ENCODE peak calls at places on chromosomes 2 and 18, in four cellular contexts. J is ovary, E is mammary epithelial cell, G is GM23248. I is an unnamed sample. For H3K4me1, the result is how much of the 10 kb centered on the place peaks cover.

GRCh38 chr2:100793982-100794381 is 26.0 kb upstream of the NPAS2 start:
- DNase-seq in J (no peak), E (no peak), G (no peak), I (no peak)

GRCh38 chr18:40485318-40485717 is 1469.7 kb upstream of the PIK3C3 start:
- DNase-seq in G (peak), J (no peak), E (peak), I (no peak)

GRCh38 chr2:44479127-44479887 is 117.6 kb downstream of the CAMKMT start:
- DNase-seq in E (peak), G (peak), J (no peak), I (no peak)

GRCh38 chr18:59268722-59269562 is 4.3 kb downstream of the RAX start:
- DNase-seq in E (no peak), G (peak), J (no peak), I (no peak)

GRCh38 chr2:239275871-239276812 is 124.7 kb downstream of the HDAC4 start:
- DNase-seq in G (peak), J (peak), E (no peak), I (peak)

GRCh38 chr18:79853303-79853992 is 55.7 kb downstream of the KCNG2 start:
- DNase-seq in E (no peak), J (no peak), G (no peak), I (peak)

GRCh38 chr2:120013569-120014223 is 819 bp downstream of the EPB41L5 start:
- DNase-seq in E (peak), G (peak), J (no peak), I (no peak)

GRCh38 chr2:140639628-140640027 is 1491.2 kb downstream of the LRP1B start:
- DNase-seq in E (no peak), G (no peak), J (no peak), I (no peak)

GRCh38 chr18:61893304-61893970 is 630 bp upstream of the RNF152 start:
- DNase-seq in G (peak), E (peak), J (peak), I (peak)

GRCh38 chr2:241184901-241185300 is 3.6 kb upstream of the ANO7 start:
- DNase-seq in E (no peak), J (no peak), G (peak), I (no peak)

GRCh38 chr2:44570149-44570678 is 208.5 kb downstream of the CAMKMT start:
- DNase-seq in E (peak), J (no peak), G (no peak), I (no peak)

GRCh38 chr2:174597347-174598047 is at the start of gene WIPF1:
- DNase-seq in J (no peak), G (peak), E (peak), I (no peak)

GRCh38 chr18:59733411-59733810 is 36.2 kb upstream of the CCBE1 start:
- DNase-seq in G (peak), J (no peak), E (no peak), I (no peak)

GRCh38 chr2:238589591-238590460 is 163.1 kb downstream of the ASB1 start:
- DNase-seq in J (peak), E (no peak), G (no peak), I (no peak)

GRCh38 chr18:27413495-27414401 is 228.6 kb upstream of the CHST9 start:
- DNase-seq in J (no peak), G (peak), E (peak), I (no peak)

GRCh38 chr2:235820571-235820970 is 326.7 kb downstream of the AGAP1 start:
- DNase-seq in E (peak), G (peak), J (no peak), I (no peak)

GRCh38 chr2:163778045-163778753 is 42.4 kb upstream of the FIGN start:
- DNase-seq in G (peak), E (peak), J (no peak), I (peak)

GRCh38 chr2:101559576-101559975 is 84.7 kb upstream of the RFX8 start:
- DNase-seq in G (peak), J (no peak), E (peak), I (peak)

DNA sequence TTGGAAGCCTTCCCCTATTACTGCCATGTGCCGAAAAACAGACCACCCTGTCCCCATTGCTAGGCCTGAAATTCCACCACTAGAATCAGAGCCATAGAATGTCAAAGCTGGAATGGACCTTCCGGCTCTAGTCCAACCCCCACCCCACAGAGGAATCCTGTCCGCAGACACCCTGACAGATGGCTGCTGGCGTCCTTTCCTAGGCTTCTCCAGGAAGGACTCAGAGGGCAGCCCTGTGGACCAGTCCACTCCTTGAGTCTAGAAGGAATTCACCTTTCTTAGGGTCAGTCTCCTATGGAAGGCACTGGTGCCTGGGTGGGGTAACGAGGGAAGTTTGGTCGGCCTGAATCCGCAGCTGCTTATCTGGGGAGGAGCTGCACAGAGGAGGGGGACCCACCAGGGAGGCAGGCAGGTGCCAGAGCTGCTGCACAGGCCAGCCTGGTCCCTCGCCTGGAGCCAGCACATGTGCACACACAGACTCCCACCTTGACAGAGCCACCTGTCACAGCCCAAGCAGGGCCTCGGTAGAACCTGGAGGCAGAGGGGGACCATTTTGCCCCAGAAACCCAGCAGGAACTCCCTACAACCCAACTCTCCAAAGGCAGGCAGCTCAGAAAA is 2.5 kb downstream of the DNMT3A start:
- DNase-seq in J (no peak), E (no peak), G (no peak), I (peak)
- H3K4me1 ChIP-seq in J (under half), E (under half), G (under half), I (under half)

GRCh38 chr2:96872591-96873349 is 2.9 kb upstream of the SEMA4C start:
- DNase-seq in J (peak), E (peak), G (peak), I (peak)
- H3K4me1 ChIP-seq in J (under half), E (under half), G (under half), I (under half)

GRCh38 chr2:127663566-127664064 is 11.7 kb downstream of the LIMS2 start:
- DNase-seq in J (peak), G (no peak), E (no peak), I (peak)

GRCh38 chr2:127664895-127665225 is 10.5 kb downstream of the LIMS2 start:
- DNase-seq in G (no peak), J (no peak), E (no peak), I (no peak)

GRCh38 chr2:127661949-127662510 is 13.3 kb downstream of the LIMS2 start:
- DNase-seq in J (peak), E (no peak), G (peak), I (peak)

GRCh38 chr2:127664065-127664894 is 11.1 kb downstream of the LIMS2 start:
- DNase-seq in G (peak), J (peak), E (no peak), I (peak)

DNA sequence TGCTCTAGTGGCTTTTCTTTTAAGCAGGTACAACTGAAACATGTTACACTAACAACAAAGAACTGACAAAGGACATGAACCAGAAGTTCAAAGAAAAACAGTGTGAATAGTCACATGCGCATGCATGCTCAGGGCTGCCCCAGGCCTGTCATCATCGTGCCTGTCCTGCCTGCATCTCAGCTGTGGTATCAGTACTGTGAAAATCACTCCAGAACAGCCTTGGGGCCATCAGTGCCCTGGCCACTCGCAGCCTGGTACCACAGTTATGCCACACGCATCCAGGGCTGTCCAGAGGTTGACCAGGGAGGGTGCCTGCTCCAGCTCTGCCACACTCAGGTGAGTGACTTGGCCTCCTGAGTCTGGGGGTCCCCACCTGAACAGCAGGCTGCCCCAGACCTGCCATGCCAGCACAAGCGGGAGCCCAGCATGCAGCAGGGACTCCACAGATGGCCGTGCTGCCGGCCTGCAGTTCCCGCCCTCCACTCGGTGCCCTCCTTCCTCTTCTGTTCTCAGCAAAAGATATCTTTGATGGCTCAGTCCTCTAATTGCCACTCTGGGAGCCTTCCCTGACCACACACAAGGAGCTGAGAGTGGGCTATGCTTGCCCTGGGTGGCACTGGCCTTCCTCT is 12.3 kb downstream of the LIMS2 start:
- DNase-seq in G (peak), E (no peak), J (peak), I (peak)
- H3K4me1 ChIP-seq in G (under half), E (under half), J (under half), I (under half)

GRCh38 chr2:8249769-8250168 is 432.1 kb upstream of the ID2 start:
- DNase-seq in G (no peak), J (no peak), E (no peak), I (no peak)
- H3K4me1 ChIP-seq in G (under half), J (under half), E (under half), I (under half)

GRCh38 chr2:96202152-96202856 is 6.3 kb downstream of the STARD7 start:
- DNase-seq in E (no peak), G (peak), J (no peak), I (no peak)
- H3K4me1 ChIP-seq in E (half or more), G (half or more), J (under half), I (under half)

DNA sequence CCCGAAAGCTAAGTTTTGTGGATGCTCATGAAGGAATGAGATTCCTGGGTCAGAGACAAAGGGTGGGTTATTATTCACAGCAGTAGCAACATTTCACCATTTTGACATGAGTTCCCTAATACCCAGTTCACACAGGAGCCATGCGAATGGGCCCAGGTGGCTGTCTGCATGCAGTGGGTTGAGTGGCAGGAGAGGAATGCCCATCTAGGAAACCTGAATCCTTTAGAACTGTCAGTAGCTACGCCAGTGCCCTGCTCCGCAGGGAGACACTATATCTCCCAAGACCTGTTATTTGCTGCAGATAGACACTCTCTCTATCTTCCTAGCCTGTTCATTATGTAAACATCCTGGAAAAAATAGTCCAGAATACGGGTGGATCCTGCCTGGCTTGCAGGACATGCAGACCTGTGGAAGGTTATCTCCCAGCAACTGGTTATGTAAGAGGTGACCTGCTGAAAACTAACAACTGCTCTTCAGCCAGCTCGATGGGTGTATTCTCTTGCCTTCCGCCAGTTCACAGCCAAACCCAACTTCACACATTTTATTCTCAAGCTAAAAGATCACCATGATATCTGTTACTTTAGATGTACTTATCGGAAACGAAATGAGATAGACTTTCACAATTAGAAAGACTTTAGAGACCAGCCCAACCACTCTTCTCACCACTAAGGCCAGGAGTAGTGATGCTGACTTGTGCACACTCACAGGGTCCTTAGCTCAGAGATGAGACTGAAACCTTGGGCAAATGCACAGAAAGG is 59.1 kb downstream of the MBP start:
- DNase-seq in G (no peak), E (no peak), J (no peak), I (no peak)
- H3K4me1 ChIP-seq in G (under half), E (under half), J (under half), I (under half)

GRCh38 chr2:54599914-54600313 is 123.5 kb upstream of the EML6 start:
- DNase-seq in G (peak), J (no peak), E (peak), I (peak)
- H3K4me1 ChIP-seq in G (under half), J (under half), E (under half), I (under half)

I was measured in aorta.